ENCODE peak calls at places on chromosomes 6 and 20, in six cellular contexts. One of them, this sample, is unnamed.

GRCh38 chr6:27772261-27773001 is 139.8 kb downstream of the OR2B2 start:
- DNase-seq in NCI-H1092: peak
- DNase-seq in adipocyte: peak
- DNase-seq in non-pigmented ciliary epithelial cell: no peak
- DNase-seq in caudate nucleus: peak
- DNase-seq in NCI-H1105: peak
- DNase-seq in this sample: peak

GRCh38 chr6:154356690-154357089 is at the start of gene IPCEF1:
- DNase-seq in NCI-H1092: no peak
- DNase-seq in adipocyte: no peak
- DNase-seq in non-pigmented ciliary epithelial cell: no peak
- DNase-seq in caudate nucleus: no peak
- DNase-seq in NCI-H1105: no peak
- DNase-seq in this sample: no peak

GRCh38 chr6:169545956-169546355 is 155.9 kb downstream of the WDR27 start:
- DNase-seq in NCI-H1092: no peak
- DNase-seq in adipocyte: no peak
- DNase-seq in non-pigmented ciliary epithelial cell: no peak
- DNase-seq in caudate nucleus: no peak
- DNase-seq in NCI-H1105: no peak
- DNase-seq in this sample: no peak

GRCh38 chr6:28081486-28081751 is 1.1 kb downstream of the ZNF165 start:
- DNase-seq in NCI-H1092: no peak
- DNase-seq in adipocyte: no peak
- DNase-seq in non-pigmented ciliary epithelial cell: no peak
- DNase-seq in caudate nucleus: no peak
- DNase-seq in NCI-H1105: no peak
- DNase-seq in this sample: no peak

GRCh38 chr6:45707188-45707587 is 308.5 kb downstream of the CLIC5 start:
- DNase-seq in NCI-H1092: no peak
- DNase-seq in adipocyte: no peak
- DNase-seq in non-pigmented ciliary epithelial cell: no peak
- DNase-seq in caudate nucleus: no peak
- DNase-seq in NCI-H1105: no peak
- DNase-seq in this sample: no peak

GRCh38 chr6:1014431-1014807 is 297.5 kb upstream of the FOXQ1 start:
- DNase-seq in NCI-H1092: no peak
- DNase-seq in adipocyte: no peak
- DNase-seq in non-pigmented ciliary epithelial cell: no peak
- DNase-seq in caudate nucleus: no peak
- DNase-seq in NCI-H1105: no peak
- DNase-seq in this sample: no peak

GRCh38 chr20:20755227-20755626 is 42.8 kb upstream of the RALGAPA2 start:
- DNase-seq in NCI-H1092: no peak
- DNase-seq in adipocyte: no peak
- DNase-seq in non-pigmented ciliary epithelial cell: no peak
- DNase-seq in caudate nucleus: no peak
- DNase-seq in NCI-H1105: no peak
- DNase-seq in this sample: no peak

GRCh38 chr6:135537782-135538301 is 40.3 kb upstream of the AHI1 start:
- DNase-seq in NCI-H1092: no peak
- DNase-seq in adipocyte: peak
- DNase-seq in non-pigmented ciliary epithelial cell: peak
- DNase-seq in caudate nucleus: no peak
- DNase-seq in NCI-H1105: no peak
- DNase-seq in this sample: no peak

GRCh38 chr6:47057830-47058540 is 15.9 kb upstream of the ADGRF1 start:
- DNase-seq in NCI-H1092: no peak
- DNase-seq in adipocyte: no peak
- DNase-seq in non-pigmented ciliary epithelial cell: peak
- DNase-seq in caudate nucleus: no peak
- DNase-seq in NCI-H1105: no peak
- DNase-seq in this sample: no peak

GRCh38 chr20:46939031-46939430 is 44.4 kb downstream of the EYA2 start:
- DNase-seq in NCI-H1092: no peak
- DNase-seq in adipocyte: no peak
- DNase-seq in non-pigmented ciliary epithelial cell: no peak
- DNase-seq in caudate nucleus: no peak
- DNase-seq in NCI-H1105: no peak
- DNase-seq in this sample: no peak

GRCh38 chr6:113221850-113222249 is 635.3 kb upstream of the MARCKS start:
- DNase-seq in NCI-H1092: no peak
- DNase-seq in adipocyte: no peak
- DNase-seq in non-pigmented ciliary epithelial cell: no peak
- DNase-seq in caudate nucleus: no peak
- DNase-seq in NCI-H1105: no peak
- DNase-seq in this sample: no peak

GRCh38 chr6:15977050-15977449 is 151.8 kb upstream of the MYLIP start:
- DNase-seq in NCI-H1092: no peak
- DNase-seq in adipocyte: no peak
- DNase-seq in non-pigmented ciliary epithelial cell: no peak
- DNase-seq in caudate nucleus: no peak
- DNase-seq in NCI-H1105: no peak
- DNase-seq in this sample: no peak

GRCh38 chr6:110359554-110359953 is 1.4 kb upstream of the METTL24 start:
- DNase-seq in NCI-H1092: no peak
- DNase-seq in adipocyte: no peak
- DNase-seq in non-pigmented ciliary epithelial cell: no peak
- DNase-seq in caudate nucleus: no peak
- DNase-seq in NCI-H1105: no peak
- DNase-seq in this sample: peak

GRCh38 chr6:168047841-168048723 is 30.9 kb downstream of the FRMD1 start:
- DNase-seq in NCI-H1092: no peak
- DNase-seq in adipocyte: no peak
- DNase-seq in non-pigmented ciliary epithelial cell: no peak
- DNase-seq in caudate nucleus: peak
- DNase-seq in NCI-H1105: no peak
- DNase-seq in this sample: no peak

GRCh38 chr20:43409041-43409913 is 48.4 kb upstream of the SRSF6 start:
- DNase-seq in NCI-H1092: no peak
- DNase-seq in adipocyte: peak
- DNase-seq in non-pigmented ciliary epithelial cell: no peak
- DNase-seq in caudate nucleus: no peak
- DNase-seq in NCI-H1105: peak
- DNase-seq in this sample: peak

GRCh38 chr6:135117413-135117968 is 62.9 kb upstream of the HBS1L start:
- DNase-seq in NCI-H1092: no peak
- DNase-seq in adipocyte: no peak
- DNase-seq in non-pigmented ciliary epithelial cell: no peak
- DNase-seq in caudate nucleus: no peak
- DNase-seq in NCI-H1105: no peak
- DNase-seq in this sample: no peak

GRCh38 chr6:71406871-71407860 is 118.6 kb downstream of the OGFRL1 start:
- DNase-seq in NCI-H1092: no peak
- DNase-seq in adipocyte: no peak
- DNase-seq in non-pigmented ciliary epithelial cell: no peak
- DNase-seq in caudate nucleus: no peak
- DNase-seq in NCI-H1105: no peak
- DNase-seq in this sample: no peak

GRCh38 chr6:117352466-117353081 is 73.2 kb downstream of the ROS1 start:
- DNase-seq in NCI-H1092: no peak
- DNase-seq in adipocyte: peak
- DNase-seq in non-pigmented ciliary epithelial cell: no peak
- DNase-seq in caudate nucleus: no peak
- DNase-seq in NCI-H1105: no peak
- DNase-seq in this sample: peak

GRCh38 chr6:74534485-74535211 is 671.2 kb downstream of the COL12A1 start:
- DNase-seq in NCI-H1092: no peak
- DNase-seq in adipocyte: peak
- DNase-seq in non-pigmented ciliary epithelial cell: peak
- DNase-seq in caudate nucleus: no peak
- DNase-seq in NCI-H1105: no peak
- DNase-seq in this sample: peak

GRCh38 chr6:157366648-157367047 is 14.3 kb upstream of the ZDHHC14 start:
- DNase-seq in NCI-H1092: no peak
- DNase-seq in adipocyte: no peak
- DNase-seq in non-pigmented ciliary epithelial cell: no peak
- DNase-seq in caudate nucleus: no peak
- DNase-seq in NCI-H1105: no peak
- DNase-seq in this sample: no peak

GRCh38 chr6:36817176-36817817 is 21.9 kb downstream of the CPNE5 start:
- DNase-seq in NCI-H1092: no peak
- DNase-seq in adipocyte: no peak
- DNase-seq in non-pigmented ciliary epithelial cell: no peak
- DNase-seq in caudate nucleus: no peak
- DNase-seq in NCI-H1105: no peak
- DNase-seq in this sample: no peak

GRCh38 chr20:8997720-8998119 is 71.2 kb upstream of the PLCB4 start:
- DNase-seq in NCI-H1092: no peak
- DNase-seq in adipocyte: no peak
- DNase-seq in non-pigmented ciliary epithelial cell: no peak
- DNase-seq in caudate nucleus: no peak
- DNase-seq in NCI-H1105: no peak
- DNase-seq in this sample: no peak

GRCh38 chr6:139173172-139173571 is 38.3 kb downstream of the HECA start:
- DNase-seq in NCI-H1092: no peak
- DNase-seq in adipocyte: no peak
- DNase-seq in non-pigmented ciliary epithelial cell: no peak
- DNase-seq in caudate nucleus: no peak
- DNase-seq in NCI-H1105: no peak
- DNase-seq in this sample: no peak

GRCh38 chr6:104896914-104897313 is 37.2 kb upstream of the HACE1 start:
- DNase-seq in NCI-H1092: no peak
- DNase-seq in adipocyte: peak
- DNase-seq in non-pigmented ciliary epithelial cell: no peak
- DNase-seq in caudate nucleus: no peak
- DNase-seq in NCI-H1105: no peak
- DNase-seq in this sample: no peak

GRCh38 chr20:2151805-2152727 is 50.4 kb downstream of the STK35 start:
- DNase-seq in NCI-H1092: no peak
- DNase-seq in adipocyte: peak
- DNase-seq in non-pigmented ciliary epithelial cell: no peak
- DNase-seq in caudate nucleus: no peak
- DNase-seq in NCI-H1105: no peak
- DNase-seq in this sample: no peak

GRCh38 chr20:22794200-22794599 is 209.8 kb upstream of the FOXA2 start:
- DNase-seq in NCI-H1092: no peak
- DNase-seq in adipocyte: peak
- DNase-seq in non-pigmented ciliary epithelial cell: no peak
- DNase-seq in caudate nucleus: no peak
- DNase-seq in NCI-H1105: no peak
- DNase-seq in this sample: no peak

GRCh38 chr20:5569021-5569420 is 181.2 kb upstream of the SHLD1 start:
- DNase-seq in NCI-H1092: peak
- DNase-seq in adipocyte: peak
- DNase-seq in non-pigmented ciliary epithelial cell: peak
- DNase-seq in caudate nucleus: no peak
- DNase-seq in NCI-H1105: peak
- DNase-seq in this sample: peak

GRCh38 chr20:60895363-60896079 is 356.5 kb upstream of the CDH4 start:
- DNase-seq in NCI-H1092: no peak
- DNase-seq in adipocyte: no peak
- DNase-seq in non-pigmented ciliary epithelial cell: no peak
- DNase-seq in caudate nucleus: no peak
- DNase-seq in NCI-H1105: no peak
- DNase-seq in this sample: no peak

GRCh38 chr6:136086686-136087085 is 163.4 kb downstream of the MTFR2 start:
- DNase-seq in NCI-H1092: no peak
- DNase-seq in adipocyte: no peak
- DNase-seq in non-pigmented ciliary epithelial cell: no peak
- DNase-seq in caudate nucleus: peak
- DNase-seq in NCI-H1105: no peak
- DNase-seq in this sample: no peak

GRCh38 chr6:103017878-103018277 is 1624.4 kb downstream of the GRIK2 start:
- DNase-seq in NCI-H1092: no peak
- DNase-seq in adipocyte: no peak
- DNase-seq in non-pigmented ciliary epithelial cell: no peak
- DNase-seq in caudate nucleus: no peak
- DNase-seq in NCI-H1105: no peak
- DNase-seq in this sample: no peak

GRCh38 chr6:116847234-116847633 is 18.4 kb upstream of the GPRC6A start:
- DNase-seq in NCI-H1092: no peak
- DNase-seq in adipocyte: peak
- DNase-seq in non-pigmented ciliary epithelial cell: peak
- DNase-seq in caudate nucleus: no peak
- DNase-seq in NCI-H1105: peak
- DNase-seq in this sample: peak

GRCh38 chr20:17406191-17406590 is 125.0 kb downstream of the BFSP1 start:
- DNase-seq in NCI-H1092: no peak
- DNase-seq in adipocyte: no peak
- DNase-seq in non-pigmented ciliary epithelial cell: no peak
- DNase-seq in caudate nucleus: no peak
- DNase-seq in NCI-H1105: no peak
- DNase-seq in this sample: no peak

GRCh38 chr20:57693002-57693582 is 16.7 kb downstream of the PMEPA1 start:
- DNase-seq in NCI-H1092: no peak
- DNase-seq in adipocyte: no peak
- DNase-seq in non-pigmented ciliary epithelial cell: no peak
- DNase-seq in caudate nucleus: no peak
- DNase-seq in NCI-H1105: no peak
- DNase-seq in this sample: peak

GRCh38 chr20:44703956-44704488 is 11.1 kb upstream of the CCN5 start:
- DNase-seq in NCI-H1092: no peak
- DNase-seq in adipocyte: no peak
- DNase-seq in non-pigmented ciliary epithelial cell: no peak
- DNase-seq in caudate nucleus: no peak
- DNase-seq in NCI-H1105: no peak
- DNase-seq in this sample: no peak

GRCh38 chr20:48378976-48379670 is 448.7 kb downstream of the PREX1 start:
- DNase-seq in NCI-H1092: no peak
- DNase-seq in adipocyte: no peak
- DNase-seq in non-pigmented ciliary epithelial cell: no peak
- DNase-seq in caudate nucleus: no peak
- DNase-seq in NCI-H1105: no peak
- DNase-seq in this sample: no peak

GRCh38 chr20:44431118-44431501 is 44.6 kb upstream of the TTPAL start:
- DNase-seq in NCI-H1092: no peak
- DNase-seq in adipocyte: no peak
- DNase-seq in non-pigmented ciliary epithelial cell: no peak
- DNase-seq in caudate nucleus: no peak
- DNase-seq in NCI-H1105: no peak
- DNase-seq in this sample: no peak

GRCh38 chr6:78489874-78490273 is 377.5 kb upstream of the IRAK1BP1 start:
- DNase-seq in NCI-H1092: no peak
- DNase-seq in adipocyte: no peak
- DNase-seq in non-pigmented ciliary epithelial cell: no peak
- DNase-seq in caudate nucleus: no peak
- DNase-seq in NCI-H1105: no peak
- DNase-seq in this sample: no peak

GRCh38 chr6:99241905-99242534 is 107.5 kb downstream of the FAXC start:
- DNase-seq in NCI-H1092: no peak
- DNase-seq in adipocyte: peak
- DNase-seq in non-pigmented ciliary epithelial cell: peak
- DNase-seq in caudate nucleus: peak
- DNase-seq in NCI-H1105: peak
- DNase-seq in this sample: peak

GRCh38 chr20:49103019-49103418 is 56.9 kb downstream of the CSE1L start:
- DNase-seq in NCI-H1092: no peak
- DNase-seq in adipocyte: no peak
- DNase-seq in non-pigmented ciliary epithelial cell: no peak
- DNase-seq in caudate nucleus: no peak
- DNase-seq in NCI-H1105: no peak
- DNase-seq in this sample: no peak

GRCh38 chr6:11604836-11605506 is 67.4 kb downstream of the TMEM170B start:
- DNase-seq in NCI-H1092: no peak
- DNase-seq in adipocyte: no peak
- DNase-seq in non-pigmented ciliary epithelial cell: no peak
- DNase-seq in caudate nucleus: no peak
- DNase-seq in NCI-H1105: no peak
- DNase-seq in this sample: no peak

This sample was measured in NCI-H526 treated with DMSO at 0.1 percent for 48 hours.